ENCODE peak calls at places on chromosomes 4 and X, in six cellular contexts. R is GM23338, Y is astrocyte of the spinal cord, Z is A549, F is cardiac muscle cell, X is NT2/D1. E is an unnamed sample.

GRCh38 chrX:120660638-120661037 is 30.8 kb upstream of the C1GALT1C1 start:
- DNase-seq in R (no peak), Y (no peak), Z (no peak), F (no peak), X (no peak), E (no peak)

GRCh38 chrX:10414872-10415703 is 205.3 kb downstream of the MID1 start:
- DNase-seq in R (no peak), Y (peak; percentile 27), Z (no peak), F (peak; percentile 3), X (no peak), E (no peak)

GRCh38 chr4:80129785-80130184 is 56.8 kb upstream of the ANTXR2 start:
- DNase-seq in R (no peak), Y (no peak), Z (no peak), F (no peak), X (no peak), E (no peak)

GRCh38 chrX:135512508-135513139 is 7.8 kb upstream of the INTS6L start:
- DNase-seq in R (no peak), Y (no peak), Z (no peak), F (no peak), X (no peak), E (no peak)

GRCh38 chr4:89712141-89712540 is 124.8 kb downstream of the SNCA start:
- DNase-seq in R (no peak), Y (peak; percentile 86), Z (no peak), F (peak; percentile 77), X (no peak), E (no peak)

GRCh38 chr4:78369691-78370090 is 181.9 kb upstream of the ANXA3 start:
- DNase-seq in R (peak; percentile 68), Y (peak; percentile 81), Z (no peak), F (peak; percentile 13), X (peak; percentile 18), E (no peak)

GRCh38 chr4:8330821-8331566 is 61.4 kb downstream of the HTRA3 start:
- DNase-seq in R (no peak), Y (no peak), Z (no peak), F (peak; percentile 63), X (no peak), E (peak; percentile 3)

GRCh38 chr4:3303840-3304715 is 11.3 kb downstream of the RGS12 start:
- DNase-seq in R (no peak), Y (no peak), Z (no peak), F (no peak), X (no peak), E (no peak)

GRCh38 chr4:147994076-147994475 is 262.2 kb downstream of the ARHGAP10 start:
- DNase-seq in R (no peak), Y (peak; percentile 60), Z (no peak), F (peak; percentile 83), X (no peak), E (no peak)

GRCh38 chr4:149164282-149164681 is 651.4 kb downstream of the IQCM start:
- DNase-seq in R (peak; percentile 83), Y (peak; percentile 64), Z (peak; percentile 3), F (peak; percentile 46), X (peak; percentile 32), E (no peak)

GRCh38 chrX:69396916-69397315 is 107.2 kb upstream of the NALF2 start:
- DNase-seq in R (peak; percentile 60), Y (no peak), Z (no peak), F (no peak), X (peak; percentile 76), E (peak; percentile 57)

GRCh38 chrX:30283456-30284200 is 25.6 kb downstream of the NR0B1 start:
- DNase-seq in R (peak; percentile 8), Y (peak; percentile 88), Z (peak; percentile 93), F (peak; percentile 85), X (no peak), E (no peak)

GRCh38 chr4:177413092-177413491 is 29.1 kb downstream of the AGA start:
- DNase-seq in R (no peak), Y (no peak), Z (no peak), F (no peak), X (no peak), E (no peak)

GRCh38 chr4:113747949-113748348 is 13.6 kb downstream of the CAMK2D start:
- DNase-seq in R (no peak), Y (no peak), Z (no peak), F (no peak), X (no peak), E (no peak)

GRCh38 chrX:40054793-40055192 is 43.0 kb downstream of the BCOR start:
- DNase-seq in R (no peak), Y (no peak), Z (no peak), F (no peak), X (no peak), E (no peak)

GRCh38 chr4:159175165-159175988 is 72.5 kb downstream of the RAPGEF2 start:
- DNase-seq in R (peak; percentile 97), Y (peak; percentile 87), Z (peak; percentile 89), F (peak; percentile 93), X (peak; percentile 71), E (peak; percentile 79)

GRCh38 chr4:105548483-105548882 is 3.9 kb upstream of the ARHGEF38 start:
- DNase-seq in R (no peak), Y (peak; percentile 20), Z (peak; percentile 6), F (no peak), X (no peak), E (no peak)

DNA sequence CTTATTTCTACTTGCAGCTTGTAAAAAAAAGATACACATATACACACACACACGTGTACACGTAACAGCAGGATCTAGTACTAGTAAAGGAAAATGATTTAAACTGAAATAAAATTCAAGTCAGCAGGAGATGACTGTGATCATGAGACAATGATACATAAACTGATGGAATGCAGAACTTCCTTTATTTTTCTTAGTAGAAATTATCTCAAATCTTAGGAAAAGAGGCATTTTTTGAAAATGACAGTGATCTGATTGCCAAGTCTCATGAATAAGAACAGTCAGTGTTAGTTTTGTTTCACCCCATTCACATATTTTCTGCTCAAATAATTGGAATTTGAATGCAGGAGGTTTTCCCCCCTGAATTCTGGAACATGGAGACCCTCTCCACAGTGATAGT is 11.2 kb downstream of the APBB2 start:
- DNase-seq in R (no peak), Y (peak; percentile 47), Z (no peak), F (peak; percentile 25), X (no peak), E (no peak)
- H3K4me3 ChIP-seq in R (no peak overlapping the region), Y (no peak overlapping the region), Z (no peak overlapping the region), F (no peak overlapping the region), X (no peak overlapping the region), E (no peak overlapping the region)

DNA sequence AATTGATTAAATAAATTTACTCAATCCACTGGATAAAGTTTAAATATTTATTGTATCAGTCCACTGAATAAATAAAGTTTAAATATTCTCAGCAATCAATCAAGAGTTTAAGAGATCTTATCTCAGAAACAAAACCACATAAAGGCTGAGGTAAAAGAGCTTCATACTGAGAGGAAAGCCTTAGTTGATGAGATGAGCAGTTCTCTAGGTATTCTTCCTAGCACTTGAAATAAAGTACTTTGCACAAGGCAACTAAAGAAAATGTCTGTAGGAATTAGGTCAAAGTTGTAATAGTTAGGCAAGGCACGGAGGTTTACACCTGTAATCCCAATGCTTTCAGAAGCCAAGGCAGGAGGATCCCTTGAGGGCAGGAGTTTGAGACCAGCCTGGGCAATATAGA is 63.5 kb downstream of the UCHL1 start:
- DNase-seq in R (no peak), Y (no peak), Z (no peak), F (no peak), X (no peak), E (no peak)
- H3K4me3 ChIP-seq in R (no peak overlapping the region), Y (no peak overlapping the region), Z (no peak overlapping the region), F (no peak overlapping the region), X (no peak overlapping the region), E (no peak overlapping the region)

GRCh38 chrX:153410888-153411254 is 401 bp upstream of the ZFP92 start:
- DNase-seq in R (no peak), Y (no peak), Z (no peak), F (no peak), X (no peak), E (no peak)
- H3K4me3 ChIP-seq in R (peak overlapping the region; percentile 53), Y (no peak overlapping the region), Z (peak overlapping the region; percentile 50), F (no peak overlapping the region), X (no peak overlapping the region), E (no peak overlapping the region)

GRCh38 chrX:65673857-65674350 is 6.5 kb downstream of the MSN start:
- DNase-seq in R (no peak), Y (no peak), Z (no peak), F (no peak), X (no peak), E (no peak)
- H3K4me3 ChIP-seq in R (no peak overlapping the region), Y (no peak overlapping the region), Z (no peak overlapping the region), F (no peak overlapping the region), X (no peak overlapping the region), E (no peak overlapping the region)

GRCh38 chr4:53113433-53114215 is 251.5 kb downstream of the RASL11B start:
- DNase-seq in R (no peak), Y (no peak), Z (no peak), F (no peak), X (no peak), E (no peak)
- H3K4me3 ChIP-seq in R (no peak overlapping the region), Y (no peak overlapping the region), Z (no peak overlapping the region), F (no peak overlapping the region), X (no peak overlapping the region), E (no peak overlapping the region)

GRCh38 chr4:16225139-16225538 is 1.1 kb downstream of the TAPT1 start:
- DNase-seq in R (no peak), Y (peak; percentile 36), Z (peak; percentile 4), F (peak; percentile 47), X (no peak), E (no peak)
- H3K4me3 ChIP-seq in R (peak overlapping the region; percentile 65), Y (peak overlapping the region; percentile 82), Z (peak overlapping the region; percentile 95), F (peak overlapping the region; percentile 72), X (peak overlapping the region; percentile 53), E (peak overlapping the region; percentile 39)

DNA sequence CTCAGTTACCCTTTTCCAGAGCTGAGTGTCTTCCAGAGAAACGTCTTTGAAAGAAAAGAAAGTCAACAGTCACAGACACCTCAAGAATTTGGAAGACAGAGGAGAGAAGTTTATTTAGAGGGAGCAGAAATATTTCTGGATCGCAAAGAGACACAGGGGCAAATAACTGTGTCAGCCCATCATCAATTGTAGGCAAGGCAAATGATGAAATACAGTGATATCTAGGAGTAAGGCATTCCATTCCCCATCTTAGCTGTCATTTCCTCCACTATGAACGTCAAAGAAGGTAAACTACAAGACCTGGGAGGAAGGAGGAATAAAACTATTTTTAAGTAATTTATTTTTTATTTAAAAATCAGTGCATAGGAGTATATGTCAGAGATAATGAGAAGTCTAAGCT is 2.0 kb downstream of the NOX1 start:
- DNase-seq in R (no peak), Y (peak; percentile 1), Z (peak; percentile 19), F (peak; percentile 40), X (no peak), E (no peak)
- H3K4me3 ChIP-seq in R (no peak overlapping the region), Y (no peak overlapping the region), Z (no peak overlapping the region), F (no peak overlapping the region), X (no peak overlapping the region), E (no peak overlapping the region)

GRCh38 chr4:1572521-1572920 is 111.6 kb downstream of the FAM53A start:
- DNase-seq in R (peak; percentile 70), Y (no peak), Z (no peak), F (no peak), X (peak; percentile 52), E (peak; percentile 47)
- H3K4me3 ChIP-seq in R (peak overlapping the region; percentile 46), Y (no peak overlapping the region), Z (no peak overlapping the region), F (no peak overlapping the region), X (no peak overlapping the region), E (no peak overlapping the region)